ENCODE peak calls at places on chromosomes 16 and 17, in five cellular contexts. O, H, J, K and N are unnamed samples.

GRCh38 chr16:56662357-56663354 is 4.9 kb downstream of the MT1F start:
- DNase-seq in H (no peak), K (no peak), O (no peak), J (no peak), N (no peak)

GRCh38 chr17:42405076-42405475 is 16.8 kb upstream of the STAT3 start:
- DNase-seq in K (no peak), H (no peak), J (no peak), O (no peak), N (no peak)

GRCh38 chr17:58759522-58759921 is 3.9 kb downstream of the PPM1E start:
- DNase-seq in H (no peak), J (no peak), O (no peak), K (no peak), N (no peak)

GRCh38 chr16:28146536-28146935 is 65.2 kb downstream of the XPO6 start:
- DNase-seq in J (no peak), K (no peak), O (no peak), H (no peak), N (no peak)

GRCh38 chr17:47240806-47241205 is 12.8 kb upstream of the ITGB3 start:
- DNase-seq in O (no peak), J (no peak), K (no peak), H (no peak), N (no peak)

GRCh38 chr16:35391328-35391727 is 1931.9 kb downstream of the TP53TG3F start:
- DNase-seq in K (peak), O (no peak), J (no peak), H (peak), N (peak)

GRCh38 chr17:27446569-27447301 is 9.5 kb upstream of the KSR1 start:
- DNase-seq in O (no peak), K (peak), H (no peak), J (no peak), N (peak)

GRCh38 chr16:19760336-19761060 is 42.4 kb downstream of the IQCK start:
- DNase-seq in H (no peak), O (no peak), K (no peak), J (no peak), N (no peak)

GRCh38 chr16:53745126-53745525 is 41.2 kb downstream of the FTO start:
- DNase-seq in J (no peak), O (no peak), H (no peak), K (peak), N (no peak)

GRCh38 chr17:73017653-73018052 is 74.8 kb downstream of the SLC39A11 start:
- DNase-seq in K (peak), O (no peak), J (no peak), H (no peak), N (peak)

GRCh38 chr16:72937360-72937759 is 110.6 kb downstream of the ZFHX3 start:
- DNase-seq in O (no peak), K (no peak), H (no peak), J (no peak), N (no peak)

DNA sequence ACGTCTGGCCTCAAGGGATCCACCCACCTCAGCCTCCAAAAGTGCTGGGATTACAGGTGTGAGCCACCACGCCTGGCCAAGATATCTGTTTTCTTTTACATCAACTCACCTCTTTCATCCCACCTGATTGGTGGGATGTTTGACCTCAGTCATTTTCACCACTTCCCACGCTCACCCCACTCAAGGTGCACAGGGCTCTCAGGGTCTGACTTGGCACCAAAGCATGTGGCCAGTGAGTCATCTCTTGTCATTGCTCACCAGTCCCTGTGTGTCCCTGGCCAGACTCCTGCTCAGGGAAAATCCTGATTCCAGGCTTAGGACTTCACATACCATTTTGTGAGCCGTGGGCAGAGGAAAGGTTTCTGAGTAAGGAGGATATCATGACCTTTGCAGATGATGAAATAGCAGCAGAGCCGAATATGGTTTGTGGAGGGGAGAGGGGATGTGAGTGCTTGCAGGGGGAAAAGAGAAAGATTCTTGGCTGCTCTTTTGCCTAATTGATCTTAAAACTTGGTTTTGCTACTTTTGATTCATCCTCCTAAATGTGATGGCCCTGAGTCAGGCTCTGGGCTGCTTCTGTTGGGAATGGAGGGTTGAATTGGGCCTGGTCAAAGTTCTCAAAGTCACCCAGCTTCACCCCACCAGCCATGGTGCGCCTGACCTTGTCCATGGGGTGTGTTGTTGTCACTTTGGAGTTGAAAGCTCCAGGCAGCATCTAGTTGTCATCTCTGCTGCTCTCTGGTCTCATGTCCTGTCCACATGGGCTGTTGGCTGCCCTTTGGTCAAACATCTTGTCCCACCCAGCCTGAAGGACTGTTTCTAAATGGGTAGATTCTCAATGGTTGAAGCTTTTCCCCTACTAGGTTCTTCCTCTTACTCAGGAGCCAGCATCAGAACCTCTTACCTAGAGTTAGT is 6.0 kb upstream of the KCNH6 start:
- DNase-seq in K (peak), J (no peak), O (no peak), H (no peak), N (peak)
- TF ChIP-seq CTCF in K (no peak), J (no peak), O (no peak), H (no peak), N (no peak)

DNA sequence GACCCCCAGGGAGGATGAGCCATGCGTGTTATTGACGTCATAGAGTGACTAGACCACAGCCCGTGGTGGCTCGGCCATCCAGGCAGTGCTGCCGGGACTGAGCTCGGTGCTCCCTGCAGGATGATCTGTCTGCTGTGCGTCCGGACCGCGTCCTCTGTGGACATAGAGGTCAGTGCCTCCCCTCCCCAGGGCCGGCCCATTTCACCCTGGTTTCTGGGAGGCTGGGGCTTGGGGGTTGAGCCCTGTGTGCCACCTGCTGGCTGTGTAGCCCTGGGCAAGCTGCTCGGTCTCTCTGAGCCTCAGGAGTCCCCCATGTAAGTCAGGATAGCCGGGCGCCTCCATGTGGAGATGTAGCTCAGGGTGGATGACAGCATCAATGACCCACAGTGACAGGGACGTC is 8.3 kb downstream of the TSC2 start:
- DNase-seq in H (no peak), O (no peak), J (no peak), K (no peak), N (peak)
- TF ChIP-seq CTCF in H (peak), O (no peak), J (no peak), K (peak), N (peak)

GRCh38 chr16:79437764-79438728 is 162.5 kb downstream of the MAF start:
- DNase-seq in O (no peak), H (peak), J (no peak), K (peak), N (peak)
- TF ChIP-seq CTCF in O (no peak), H (no peak), J (no peak), K (no peak), N (no peak)

GRCh38 chr17:56594528-56595418 is 1.3 kb downstream of the NOG start:
- DNase-seq in H (no peak), J (no peak), O (no peak), K (peak), N (no peak)

GRCh38 chr17:56592487-56593072 is 919 bp upstream of the NOG start:
- DNase-seq in H (peak), K (peak), J (peak), O (peak), N (peak)

GRCh38 chr17:56595831-56596740 is 2.6 kb downstream of the NOG start:
- DNase-seq in J (peak), H (no peak), K (no peak), O (no peak), N (no peak)

GRCh38 chr17:56593073-56593740 is at the start of gene NOG:
- DNase-seq in J (peak), O (no peak), K (peak), H (peak), N (peak)

DNA sequence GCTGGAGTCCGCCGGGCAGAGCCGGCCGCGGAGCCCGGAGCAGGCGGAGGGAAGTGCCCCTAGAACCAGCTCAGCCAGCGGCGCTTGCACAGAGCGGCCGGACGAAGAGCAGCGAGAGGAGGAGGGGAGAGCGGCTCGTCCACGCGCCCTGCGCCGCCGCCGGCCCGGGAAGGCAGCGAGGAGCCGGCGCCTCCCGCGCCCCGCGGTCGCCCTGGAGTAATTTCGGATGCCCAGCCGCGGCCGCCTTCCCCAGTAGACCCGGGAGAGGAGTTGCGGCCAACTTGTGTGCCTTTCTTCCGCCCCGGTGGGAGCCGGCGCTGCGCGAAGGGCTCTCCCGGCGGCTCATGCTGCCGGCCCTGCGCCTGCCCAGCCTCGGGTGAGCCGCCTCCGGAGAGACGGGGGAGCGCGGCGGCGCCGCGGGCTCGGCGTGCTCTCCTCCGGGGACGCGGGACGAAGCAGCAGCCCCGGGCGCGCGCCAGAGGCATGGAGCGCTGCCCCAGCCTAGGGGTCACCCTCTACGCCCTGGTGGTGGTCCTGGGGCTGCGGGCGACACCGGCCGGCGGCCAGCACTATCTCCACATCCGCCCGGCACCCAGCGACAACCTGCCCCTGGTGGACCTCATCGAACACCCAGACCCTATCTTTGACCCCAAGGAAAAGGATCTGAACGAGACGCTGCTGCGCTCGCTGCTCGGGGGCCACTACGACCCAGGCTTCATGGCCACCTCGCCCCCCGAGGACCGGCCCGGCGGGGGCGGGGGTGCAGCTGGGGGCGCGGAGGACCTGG is 435 bp downstream of the NOG start:
- DNase-seq in K (peak), J (peak), O (peak), H (peak), N (peak)
- TF ChIP-seq CTCF in K (no peak), J (no peak), O (no peak), H (peak), N (no peak)

DNA sequence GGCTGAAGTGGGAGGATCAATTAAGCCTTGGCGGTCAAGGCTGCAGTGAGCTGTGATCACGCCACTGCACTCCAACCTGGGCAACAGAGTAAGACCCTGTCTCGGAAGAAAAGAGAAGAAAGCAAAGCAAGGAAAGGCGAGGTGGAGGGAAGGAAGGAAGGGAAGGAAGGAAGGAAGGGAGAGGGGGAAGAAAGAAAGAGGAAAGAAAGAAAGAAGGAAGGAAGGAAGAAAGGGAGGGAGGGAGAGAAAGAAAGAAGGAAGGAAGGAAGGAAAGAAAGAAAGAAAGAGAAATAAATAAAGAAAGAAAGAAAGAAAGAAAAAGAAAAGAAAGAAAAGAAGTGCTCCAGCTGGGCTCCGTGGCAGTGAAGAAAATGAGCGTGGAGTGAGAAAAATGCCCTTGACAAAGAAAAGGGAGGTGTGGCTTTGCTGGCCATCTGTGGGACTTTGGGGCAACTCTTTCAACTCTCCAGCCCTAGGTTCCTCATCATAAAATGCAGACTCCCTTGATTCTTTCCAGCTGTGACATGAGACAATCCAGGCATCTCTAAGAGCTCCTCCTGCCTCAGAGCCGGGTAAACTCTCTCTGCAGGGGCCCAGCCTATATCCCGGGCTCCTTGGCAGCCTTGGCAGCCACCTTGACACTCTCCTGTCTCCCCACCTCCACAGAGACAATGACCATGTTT is 2.4 kb downstream of the GSDMA start:
- DNase-seq in J (no peak), O (no peak), H (no peak), K (no peak), N (no peak)
- TF ChIP-seq CTCF in J (no peak), O (no peak), H (no peak), K (no peak), N (no peak)